ENCODE peak calls at places on chromosome 9, in five cellular contexts. V is neural crest cell, D is ascending aorta, E is sigmoid colon, H is AG04450. K is an unnamed sample.

GRCh38 chr9:71647094-71647591 is 121.2 kb downstream of the CEMIP2 start:
- DNase-seq in H (peak), V (no peak), E (peak), D (peak), K (no peak)

GRCh38 chr9:6785682-6786081 is 27.9 kb downstream of the KDM4C start:
- DNase-seq in H (no peak), D (no peak), V (no peak), E (peak), K (no peak)

GRCh38 chr9:127162046-127162445 is 39.6 kb upstream of the ANGPTL2 start:
- DNase-seq in H (no peak), D (no peak), E (peak), V (no peak), K (no peak)

GRCh38 chr9:69173891-69174644 is at the start of gene TJP2:
- DNase-seq in D (peak), H (no peak), E (peak), V (peak), K (no peak)

GRCh38 chr9:94056442-94056974 is 27.8 kb upstream of the PTPDC1 start:
- DNase-seq in E (no peak), V (no peak), H (peak), D (no peak), K (no peak)

GRCh38 chr9:134634667-134635230 is 6.9 kb upstream of the COL5A1 start:
- DNase-seq in V (no peak), H (no peak), D (peak), E (no peak), K (no peak)

GRCh38 chr9:83285836-83286235 is 222.9 kb upstream of the RASEF start:
- DNase-seq in V (no peak), E (no peak), H (no peak), D (no peak), K (no peak)

GRCh38 chr9:102499468-102499867 is 495.7 kb upstream of the CYLC2 start:
- DNase-seq in H (no peak), D (no peak), E (no peak), V (no peak), K (no peak)

GRCh38 chr9:122213589-122214413 is 15.0 kb downstream of the LHX6 start:
- DNase-seq in D (no peak), E (peak), H (no peak), V (peak), K (no peak)

GRCh38 chr9:34318163-34318790 is 10.8 kb downstream of the KIF24 start:
- DNase-seq in D (no peak), E (no peak), H (no peak), V (no peak), K (no peak)

GRCh38 chr9:135135171-135135926 is 47.9 kb downstream of the OLFM1 start:
- DNase-seq in E (no peak), V (no peak), H (no peak), D (no peak), K (no peak)

GRCh38 chr9:123395276-123396006 is 39.4 kb downstream of the CRB2 start:
- DNase-seq in V (no peak), H (no peak), D (no peak), E (no peak), K (no peak)

GRCh38 chr9:77464591-77465125 is 183.5 kb downstream of the GNA14 start:
- DNase-seq in D (no peak), E (no peak), V (no peak), H (peak), K (no peak)

GRCh38 chr9:96460877-96461276 is 10.9 kb downstream of the HABP4 start:
- DNase-seq in H (no peak), D (no peak), E (no peak), V (no peak), K (no peak)

GRCh38 chr9:85523202-85523601 is 218.6 kb downstream of the AGTPBP1 start:
- DNase-seq in V (no peak), D (no peak), E (no peak), H (no peak), K (no peak)

GRCh38 chr9:113444736-113445135 is 18.8 kb upstream of the RGS3 start:
- DNase-seq in H (no peak), D (no peak), E (no peak), V (no peak), K (no peak)

GRCh38 chr9:132721661-132722060 is 51.4 kb downstream of the GTF3C4 start:
- DNase-seq in V (no peak), E (no peak), H (no peak), D (no peak), K (no peak)

GRCh38 chr9:88059469-88059868 is 78.8 kb downstream of the SPATA31C2 start:
- DNase-seq in D (no peak), H (no peak), V (no peak), E (no peak), K (no peak)

GRCh38 chr9:127076860-127077657 is 45.4 kb downstream of the ANGPTL2 start:
- DNase-seq in E (peak), H (no peak), D (peak), V (no peak), K (no peak)

GRCh38 chr9:96219615-96220257 is 82.2 kb downstream of the HSD17B3 start:
- DNase-seq in E (peak), D (peak), H (no peak), V (no peak), K (no peak)

GRCh38 chr9:75979362-75979761 is 88.9 kb downstream of the PCSK5 start:
- DNase-seq in V (no peak), E (no peak), H (no peak), D (no peak), K (no peak)

GRCh38 chr9:90285946-90286345 is 356.7 kb downstream of the DIRAS2 start:
- DNase-seq in D (no peak), E (no peak), H (no peak), V (no peak), K (no peak)

DNA sequence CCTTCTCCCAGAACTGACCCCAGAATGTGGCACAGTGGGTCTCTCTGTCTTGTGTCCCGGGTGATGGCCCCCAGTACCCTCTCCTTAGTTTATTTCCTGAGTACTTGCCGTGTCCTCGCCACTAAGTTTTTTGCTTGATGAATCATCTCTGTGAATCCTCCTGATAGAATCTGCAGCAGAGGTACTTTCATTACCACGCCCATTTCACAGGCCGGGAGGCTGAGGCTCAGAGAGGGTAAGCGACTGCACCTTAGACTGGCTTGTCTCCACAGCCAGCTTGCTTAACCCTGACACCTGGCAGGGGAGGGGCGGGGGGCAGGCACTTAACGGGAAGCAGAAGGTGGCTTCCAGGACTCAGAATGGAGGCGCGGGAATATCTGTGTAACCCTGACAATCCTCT is 7.9 kb upstream of the IER5L start:
- DNase-seq in V (no peak), E (no peak), H (no peak), D (no peak), K (no peak)
- TF ChIP-seq CTCF in V (no peak), E (no peak), H (no peak), D (no peak), K (no peak)

DNA sequence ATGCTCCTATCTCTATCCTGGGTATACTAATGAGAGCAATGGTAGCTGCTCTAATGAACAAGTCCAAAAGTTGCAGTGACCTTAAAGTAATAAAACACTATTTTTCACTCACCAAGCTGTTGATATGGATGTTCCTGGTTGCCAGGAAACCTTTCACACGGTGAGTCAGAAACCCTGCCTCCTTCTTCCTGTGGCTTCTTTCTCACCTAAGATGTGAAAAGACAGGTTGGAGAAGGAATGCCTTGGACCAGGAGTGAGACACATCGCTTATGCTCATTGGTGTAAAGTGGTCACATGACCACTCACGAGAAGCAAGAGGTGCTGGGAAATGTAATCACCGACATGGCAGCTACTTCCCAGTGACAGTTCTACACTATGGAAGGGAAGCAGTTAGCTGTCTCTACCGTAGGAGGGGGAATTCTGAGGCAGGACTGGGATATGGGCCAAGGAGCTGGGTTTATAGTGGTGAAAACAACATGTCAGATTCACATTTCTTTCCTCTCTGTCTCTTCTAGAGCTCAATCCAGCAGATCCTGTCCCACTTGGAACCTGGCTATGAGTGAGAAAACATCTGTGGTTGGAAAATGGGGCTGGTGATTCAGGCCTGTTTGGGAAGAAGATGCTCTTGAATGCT is 320.4 kb upstream of the KLF4 start:
- DNase-seq in V (no peak), D (no peak), H (no peak), E (no peak), K (no peak)
- TF ChIP-seq CTCF in V (no peak), D (no peak), H (no peak), E (no peak), K (no peak)

GRCh38 chr9:29440449-29440848 is 1867.2 kb upstream of the C9orf72 start:
- DNase-seq in D (no peak), E (no peak), H (no peak), V (no peak), K (no peak)

GRCh38 chr9:29439961-29440360 is 1866.7 kb upstream of the C9orf72 start:
- DNase-seq in D (no peak), V (no peak), E (no peak), H (no peak), K (no peak)

GRCh38 chr9:29432191-29432590 is 1858.9 kb upstream of the C9orf72 start:
- DNase-seq in H (no peak), E (no peak), D (no peak), V (no peak), K (no peak)

GRCh38 chr9:29437515-29437914 is 1864.2 kb upstream of the C9orf72 start:
- DNase-seq in D (no peak), V (no peak), H (no peak), E (no peak), K (no peak)
- TF ChIP-seq CTCF in D (no peak), V (no peak), H (no peak), E (no peak), K (no peak)

GRCh38 chr9:136267261-136268111 is 21.9 kb upstream of the QSOX2 start:
- DNase-seq in V (peak), E (peak), D (peak), H (peak), K (peak)
- TF ChIP-seq CTCF in V (no peak), E (no peak), D (no peak), H (peak), K (peak)

DNA sequence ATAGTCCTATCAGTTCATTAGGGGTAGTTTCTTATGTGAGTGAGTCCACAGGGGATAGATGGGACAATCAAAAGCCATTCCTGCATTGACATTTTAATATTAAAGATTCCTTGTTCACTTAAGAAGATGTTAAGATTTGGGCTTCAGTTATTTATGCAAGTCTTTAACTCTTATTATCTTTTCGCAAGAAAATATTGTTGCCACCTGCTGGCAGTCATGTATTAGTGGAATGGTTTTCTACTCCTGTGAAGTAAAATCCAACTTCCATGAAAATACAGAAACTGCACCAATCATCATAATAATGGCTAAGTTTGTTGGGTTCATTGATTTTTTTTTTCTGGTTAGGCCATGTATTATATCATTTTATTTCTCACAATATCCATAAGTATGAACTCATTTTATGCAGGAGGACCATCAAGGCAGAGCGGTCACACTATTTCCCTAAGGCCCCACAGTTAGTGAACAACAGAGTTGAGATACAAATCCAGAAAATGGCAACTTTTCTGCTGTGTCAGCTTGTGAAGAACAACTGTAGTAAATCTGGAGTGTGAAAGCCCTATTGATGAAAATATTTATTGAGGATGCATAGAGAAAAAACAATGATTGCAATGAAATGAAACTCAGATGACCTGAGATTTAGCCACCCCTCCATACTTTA is 88.5 kb upstream of the TXNDC8 start:
- DNase-seq in H (no peak), D (no peak), E (no peak), V (no peak), K (no peak)
- TF ChIP-seq CTCF in H (peak), D (no peak), E (no peak), V (peak), K (peak)

DNA sequence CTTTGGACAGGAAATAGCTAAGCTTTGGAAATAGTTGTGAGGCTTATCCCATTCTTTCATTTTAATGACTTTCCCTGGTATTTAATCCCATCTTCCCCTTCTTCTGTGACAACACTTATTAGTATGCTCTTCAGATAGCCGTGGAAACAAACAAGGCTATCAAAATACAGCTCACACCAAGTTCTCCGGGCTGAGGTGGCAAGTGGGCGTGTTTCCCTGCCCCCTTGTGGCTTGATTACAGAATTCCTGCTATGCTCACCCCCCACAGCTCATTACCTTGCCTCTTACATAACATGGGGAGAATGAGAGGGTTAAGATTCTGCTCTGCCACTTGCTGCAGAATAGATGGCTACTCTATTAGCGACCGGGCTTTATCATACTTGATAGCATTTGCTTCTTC is 437.1 kb upstream of the TLE4 start:
- DNase-seq in E (no peak), V (no peak), H (no peak), D (no peak), K (no peak)
- TF ChIP-seq CTCF in E (no peak), V (peak), H (peak), D (no peak), K (no peak)

GRCh38 chr9:37522971-37523370 is 37.2 kb downstream of the POLR1E start:
- DNase-seq in D (no peak), H (no peak), V (no peak), E (no peak), K (no peak)

GRCh38 chr9:37517977-37518376 is 32.2 kb downstream of the POLR1E start:
- DNase-seq in D (no peak), V (no peak), H (no peak), E (no peak), K (no peak)

GRCh38 chr9:37523916-37524315 is 38.2 kb downstream of the POLR1E start:
- DNase-seq in V (no peak), D (no peak), E (no peak), H (no peak), K (no peak)

GRCh38 chr9:37521111-37521510 is 35.4 kb downstream of the POLR1E start:
- DNase-seq in H (no peak), E (no peak), D (no peak), V (no peak), K (no peak)

GRCh38 chr9:37520641-37521040 is 34.9 kb downstream of the POLR1E start:
- DNase-seq in V (no peak), H (no peak), E (no peak), D (no peak), K (no peak)
- TF ChIP-seq CTCF in V (no peak), H (peak), E (no peak), D (no peak), K (no peak)

GRCh38 chr9:32955655-32956478 is 45.6 kb downstream of the APTX start:
- DNase-seq in H (no peak), D (no peak), E (no peak), V (no peak), K (no peak)

GRCh38 chr9:32954642-32955041 is 46.8 kb downstream of the APTX start:
- DNase-seq in V (no peak), D (no peak), H (no peak), E (no peak), K (peak)

GRCh38 chr9:32956606-32957005 is 44.8 kb downstream of the APTX start:
- DNase-seq in H (no peak), V (no peak), D (no peak), E (no peak), K (no peak)
- TF ChIP-seq CTCF in H (no peak), V (no peak), D (no peak), E (no peak), K (no peak)

GRCh38 chr9:120861935-120862334 is 15.1 kb downstream of the PHF19 start:
- DNase-seq in V (no peak), D (no peak), H (no peak), E (no peak), K (no peak)
- TF ChIP-seq CTCF in V (no peak), D (no peak), H (no peak), E (no peak), K (no peak)

GRCh38 chr9:21398955-21399489 is 9.9 kb upstream of the IFNA8 start:
- DNase-seq in V (no peak), H (no peak), E (no peak), D (no peak), K (no peak)
- TF ChIP-seq CTCF in V (no peak), H (no peak), E (no peak), D (no peak), K (no peak)

K was measured in AG09319.